ENCODE peak calls at places on chromosomes 2 and 18, in four cellular contexts. One of them, this sample, is unnamed.

GRCh38 chr2:42128731-42129486 is 40.2 kb upstream of the EML4 start:
- DNase-seq in GM12878: no peak
- DNase-seq in K562: no peak
- DNase-seq in HepG2: no peak
- DNase-seq in this sample: no peak

GRCh38 chr18:48589797-48590519 is 51.1 kb downstream of the CTIF start:
- DNase-seq in GM12878: no peak
- DNase-seq in K562: no peak
- DNase-seq in HepG2: no peak
- DNase-seq in this sample: peak

GRCh38 chr2:7703048-7703447 is 785.8 kb downstream of the RNF144A start:
- DNase-seq in GM12878: no peak
- DNase-seq in K562: no peak
- DNase-seq in HepG2: no peak
- DNase-seq in this sample: no peak

GRCh38 chr2:68799615-68800400 is 65.2 kb downstream of the ARHGAP25 start:
- DNase-seq in GM12878: no peak
- DNase-seq in K562: no peak
- DNase-seq in HepG2: no peak
- DNase-seq in this sample: peak

GRCh38 chr2:228875152-228875875 is 395.8 kb downstream of the PID1 start:
- DNase-seq in GM12878: no peak
- DNase-seq in K562: no peak
- DNase-seq in HepG2: no peak
- DNase-seq in this sample: no peak

GRCh38 chr2:118062048-118062447 is 26.2 kb upstream of the INSIG2 start:
- DNase-seq in GM12878: no peak
- DNase-seq in K562: no peak
- DNase-seq in HepG2: no peak
- DNase-seq in this sample: no peak

GRCh38 chr2:156340818-156341481 is 8.4 kb upstream of the NR4A2 start:
- DNase-seq in GM12878: no peak
- DNase-seq in K562: no peak
- DNase-seq in HepG2: no peak
- DNase-seq in this sample: no peak

GRCh38 chr18:3499498-3499897 is 49.5 kb downstream of the TGIF1 start:
- DNase-seq in GM12878: no peak
- DNase-seq in K562: no peak
- DNase-seq in HepG2: no peak
- DNase-seq in this sample: peak

GRCh38 chr2:49108851-49109250 is 45.5 kb downstream of the FSHR start:
- DNase-seq in GM12878: no peak
- DNase-seq in K562: no peak
- DNase-seq in HepG2: no peak
- DNase-seq in this sample: no peak

GRCh38 chr2:6896930-6897759 is 19.6 kb downstream of the RSAD2 start:
- DNase-seq in GM12878: no peak
- DNase-seq in K562: peak
- DNase-seq in HepG2: peak
- DNase-seq in this sample: peak

GRCh38 chr2:241907171-241907570 is 37.6 kb downstream of the RTP5 start:
- DNase-seq in GM12878: no peak
- DNase-seq in K562: no peak
- DNase-seq in HepG2: no peak
- DNase-seq in this sample: no peak

GRCh38 chr2:166572958-166573357 is 78.9 kb upstream of the SCN7A start:
- DNase-seq in GM12878: no peak
- DNase-seq in K562: no peak
- DNase-seq in HepG2: no peak
- DNase-seq in this sample: no peak

GRCh38 chr2:56410140-56410539 is 226.3 kb downstream of the CCDC85A start:
- DNase-seq in GM12878: no peak
- DNase-seq in K562: no peak
- DNase-seq in HepG2: no peak
- DNase-seq in this sample: no peak

GRCh38 chr2:98518106-98518505 is 73.4 kb downstream of the INPP4A start:
- DNase-seq in GM12878: no peak
- DNase-seq in K562: peak
- DNase-seq in HepG2: peak
- DNase-seq in this sample: peak

GRCh38 chr2:199804831-199805230 is 46.2 kb downstream of the FTCDNL1 start:
- DNase-seq in GM12878: no peak
- DNase-seq in K562: no peak
- DNase-seq in HepG2: no peak
- DNase-seq in this sample: no peak

GRCh38 chr2:190984595-190984994 is 29.4 kb downstream of the STAT1 start:
- DNase-seq in GM12878: no peak
- DNase-seq in K562: no peak
- DNase-seq in HepG2: no peak
- DNase-seq in this sample: no peak

GRCh38 chr18:31281437-31281836 is 36.5 kb upstream of the DSG1 start:
- DNase-seq in GM12878: no peak
- DNase-seq in K562: no peak
- DNase-seq in HepG2: no peak
- DNase-seq in this sample: no peak

GRCh38 chr2:24623535-24623934 is 132.5 kb downstream of the NCOA1 start:
- DNase-seq in GM12878: no peak
- DNase-seq in K562: no peak
- DNase-seq in HepG2: no peak
- DNase-seq in this sample: no peak

GRCh38 chr2:73828818-73829570 is at the start of gene STAMBP:
- DNase-seq in GM12878: peak
- DNase-seq in K562: peak
- DNase-seq in HepG2: peak
- DNase-seq in this sample: peak
- TF ChIP-seq FOXM1 in GM12878: no peak
- TF ChIP-seq FOXM1 in K562: no peak
- TF ChIP-seq FOXM1 in HepG2: no peak
- TF ChIP-seq FOXM1 in this sample: no peak

GRCh38 chr2:239061121-239061666 is 213.3 kb downstream of the TWIST2 start:
- DNase-seq in GM12878: no peak
- DNase-seq in K562: no peak
- DNase-seq in HepG2: no peak
- DNase-seq in this sample: no peak

GRCh38 chr2:239061824-239062560 is 214.1 kb downstream of the TWIST2 start:
- DNase-seq in GM12878: no peak
- DNase-seq in K562: no peak
- DNase-seq in HepG2: no peak
- DNase-seq in this sample: peak

GRCh38 chr2:239064253-239064652 is 216.4 kb downstream of the TWIST2 start:
- DNase-seq in GM12878: no peak
- DNase-seq in K562: no peak
- DNase-seq in HepG2: no peak
- DNase-seq in this sample: no peak

GRCh38 chr2:239060676-239061075 is 212.8 kb downstream of the TWIST2 start:
- DNase-seq in GM12878: no peak
- DNase-seq in K562: no peak
- DNase-seq in HepG2: no peak
- DNase-seq in this sample: no peak

GRCh38 chr2:239062743-239063142 is 214.9 kb downstream of the TWIST2 start:
- DNase-seq in GM12878: no peak
- DNase-seq in K562: no peak
- DNase-seq in HepG2: no peak
- DNase-seq in this sample: no peak
- H3K4me3 ChIP-seq in GM12878: no peak
- H3K4me3 ChIP-seq in K562: no peak
- H3K4me3 ChIP-seq in HepG2: no peak
- H3K4me3 ChIP-seq in this sample: no peak

GRCh38 chr2:27412419-27413152 is 3.2 kb upstream of the PPM1G start:
- DNase-seq in GM12878: no peak
- DNase-seq in K562: no peak
- DNase-seq in HepG2: peak
- DNase-seq in this sample: no peak

GRCh38 chr2:27408601-27409320 is 630 bp downstream of the PPM1G start:
- DNase-seq in GM12878: no peak
- DNase-seq in K562: no peak
- DNase-seq in HepG2: no peak
- DNase-seq in this sample: no peak

GRCh38 chr2:27409321-27410073 is at the start of gene PPM1G:
- DNase-seq in GM12878: peak
- DNase-seq in K562: peak
- DNase-seq in HepG2: peak
- DNase-seq in this sample: peak

GRCh38 chr2:27407798-27408491 is 1.4 kb downstream of the PPM1G start:
- DNase-seq in GM12878: no peak
- DNase-seq in K562: peak
- DNase-seq in HepG2: peak
- DNase-seq in this sample: peak
- TF ChIP-seq USF2 in GM12878: no peak
- TF ChIP-seq USF2 in K562: no peak
- TF ChIP-seq USF2 in HepG2: no peak
- TF ChIP-seq USF2 in this sample: no peak

DNA sequence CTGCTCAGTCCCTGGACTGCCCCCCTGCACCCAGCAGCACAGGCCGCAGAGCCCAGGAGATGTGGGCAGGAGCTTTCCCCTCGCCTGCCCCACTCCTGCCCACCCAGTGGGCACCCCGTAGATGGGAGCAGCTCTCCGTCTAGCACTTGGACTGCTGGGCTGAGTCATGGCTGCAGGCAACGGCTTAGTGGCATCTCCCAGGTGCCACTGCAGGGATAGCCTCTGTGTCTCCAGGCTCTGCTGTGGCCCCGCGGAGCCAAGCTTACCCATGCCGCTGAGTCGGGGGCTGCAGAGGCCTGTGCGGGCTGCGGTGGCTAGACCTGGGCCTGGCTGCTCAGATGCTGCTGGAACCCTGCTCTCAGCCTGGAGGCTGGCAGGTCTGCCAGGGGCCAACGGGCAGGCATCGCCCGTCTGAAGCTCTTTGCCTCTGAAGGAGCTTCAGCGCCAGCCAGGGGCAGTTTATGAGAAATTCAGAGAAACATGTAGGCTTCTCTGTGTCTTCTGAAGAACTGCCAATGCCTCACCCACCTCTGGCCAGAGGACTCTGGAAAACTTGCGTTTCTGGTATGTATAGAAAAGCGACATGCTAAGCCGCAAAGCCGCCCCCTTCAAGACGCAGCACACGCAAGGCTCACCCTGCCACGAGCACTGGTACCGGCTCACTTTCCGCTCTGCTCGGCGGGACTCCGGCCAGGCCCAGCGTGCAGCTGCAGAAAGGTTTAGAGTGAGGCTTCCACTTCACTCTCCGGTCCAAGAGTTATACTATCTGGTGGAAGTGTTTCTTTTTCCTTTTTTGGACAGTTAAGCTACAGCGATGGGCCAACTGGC is 92.1 kb upstream of the CTDP1 start:
- DNase-seq in GM12878: no peak
- DNase-seq in K562: no peak
- DNase-seq in HepG2: no peak
- DNase-seq in this sample: no peak
- TF ChIP-seq FOXM1 in GM12878: no peak
- TF ChIP-seq FOXM1 in K562: no peak
- TF ChIP-seq FOXM1 in HepG2: no peak
- TF ChIP-seq FOXM1 in this sample: no peak

GRCh38 chr2:129779783-129780182 is 199.7 kb upstream of the RAB6C start:
- DNase-seq in GM12878: no peak
- DNase-seq in K562: no peak
- DNase-seq in HepG2: no peak
- DNase-seq in this sample: no peak

GRCh38 chr2:129780316-129781282 is 198.9 kb upstream of the RAB6C start:
- DNase-seq in GM12878: no peak
- DNase-seq in K562: no peak
- DNase-seq in HepG2: no peak
- DNase-seq in this sample: no peak

GRCh38 chr2:129781749-129782617 is 197.5 kb upstream of the RAB6C start:
- DNase-seq in GM12878: no peak
- DNase-seq in K562: no peak
- DNase-seq in HepG2: no peak
- DNase-seq in this sample: peak

GRCh38 chr2:129784486-129784885 is 195.0 kb upstream of the RAB6C start:
- DNase-seq in GM12878: no peak
- DNase-seq in K562: no peak
- DNase-seq in HepG2: no peak
- DNase-seq in this sample: no peak

DNA sequence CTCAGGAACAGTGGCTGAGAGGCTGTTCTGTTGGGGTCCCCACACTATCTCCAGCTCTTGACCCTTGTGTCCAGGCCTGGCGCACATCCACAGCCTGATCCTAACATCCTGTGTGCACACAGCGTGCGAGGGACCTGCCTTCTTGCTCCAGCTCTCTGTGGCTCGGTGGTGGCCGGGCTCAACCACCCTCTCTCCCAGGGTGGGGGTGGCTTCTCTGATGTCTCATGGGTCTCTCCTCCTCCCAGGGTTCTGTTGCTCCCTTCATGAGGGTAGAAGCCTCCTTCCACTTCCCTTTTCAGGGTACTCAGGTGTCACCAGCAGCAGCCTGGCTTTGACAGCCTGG is 196.9 kb upstream of the RAB6C start:
- DNase-seq in GM12878: no peak
- DNase-seq in K562: no peak
- DNase-seq in HepG2: no peak
- DNase-seq in this sample: peak
- H3K4me3 ChIP-seq in GM12878: no peak
- H3K4me3 ChIP-seq in K562: no peak
- H3K4me3 ChIP-seq in HepG2: no peak
- H3K4me3 ChIP-seq in this sample: no peak

DNA sequence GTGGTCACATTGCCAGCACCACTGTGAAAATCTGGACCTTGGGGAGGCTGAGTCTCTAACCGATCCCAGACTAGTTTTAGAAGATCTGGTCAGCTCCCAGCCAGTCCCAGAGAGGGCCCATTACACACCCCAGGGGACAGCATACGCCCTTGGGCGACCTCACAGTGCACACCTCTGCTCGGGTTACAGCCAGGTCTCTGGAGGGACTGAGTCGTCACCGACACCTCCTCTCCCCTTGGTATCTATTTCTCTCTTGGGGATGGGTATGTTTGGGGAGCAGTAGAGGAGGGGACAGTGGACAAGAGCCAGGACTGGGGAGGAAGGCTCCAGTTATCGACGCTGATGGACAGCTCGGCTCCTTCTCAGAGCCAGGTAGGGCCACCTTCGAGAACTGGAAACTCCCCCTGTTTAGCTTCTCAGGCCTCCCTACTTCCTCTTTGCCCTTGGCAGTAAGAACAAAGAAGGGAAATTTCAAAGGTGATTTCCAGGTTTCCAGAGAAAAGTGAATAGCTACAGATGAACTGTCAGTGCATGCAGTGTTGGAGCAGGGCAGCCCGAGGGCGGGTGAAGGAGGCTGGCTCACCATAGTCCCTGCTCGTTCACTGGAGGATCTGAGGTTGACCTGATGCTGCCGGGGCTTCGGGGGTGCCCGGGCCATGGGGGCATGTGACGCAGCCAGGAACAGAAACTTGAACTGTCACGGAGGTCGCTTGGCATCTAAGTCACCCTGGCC is 4.4 kb upstream of the SEMA4C start:
- DNase-seq in GM12878: peak
- DNase-seq in K562: no peak
- DNase-seq in HepG2: no peak
- DNase-seq in this sample: no peak
- TF ChIP-seq USF2 in GM12878: no peak
- TF ChIP-seq USF2 in K562: no peak
- TF ChIP-seq USF2 in HepG2: no peak
- TF ChIP-seq USF2 in this sample: no peak

GRCh38 chr2:135030826-135031225 is 16.4 kb downstream of the MAP3K19 start:
- DNase-seq in GM12878: no peak
- DNase-seq in K562: no peak
- DNase-seq in HepG2: peak
- DNase-seq in this sample: no peak
- TF ChIP-seq FOXM1 in GM12878: no peak
- TF ChIP-seq FOXM1 in K562: no peak
- TF ChIP-seq FOXM1 in HepG2: no peak
- TF ChIP-seq FOXM1 in this sample: no peak

GRCh38 chr2:223944166-223944703 is 900 bp downstream of the WDFY1 start:
- DNase-seq in GM12878: no peak
- DNase-seq in K562: peak
- DNase-seq in HepG2: peak
- DNase-seq in this sample: peak
- H3K4me3 ChIP-seq in GM12878: peak
- H3K4me3 ChIP-seq in K562: peak
- H3K4me3 ChIP-seq in HepG2: peak
- H3K4me3 ChIP-seq in this sample: peak

This sample was measured in SK-N-SH.